ENCODE peak calls at places on chromosomes 7 and 10, in nine cellular contexts. S is activated T-cell treated with anti-CD3 and anti-CD28 coated beads, Interleukin-2, amount 50 U/mL, for 72 hours; D is GM06990; F is fibroblast of mammary gland; M is NCI-H2171 treated with DMSO at 0.1 percent for 48 hours; R is activated T-helper 1 cell treated with anti-CD3 and anti-CD28 coated beads, Interleukin-12 subunit alpha, Interleukin-12 subunit beta, Interleukin-2, Interleukin-4 antibody, amounts not matched to agents 30 ng/mL and 10 ng/mL and 1 ng/mL, durations not matched to agents 14 hours and 24 hours and 36 hours; K is neuronal stem cell; H is heart left ventricle; E is RPMI8226. N is an unnamed sample.
A peak's percentile ranks its signal among the peaks of the same experiment; 100 is the strongest.

GRCh38 chr10:77500754-77501151 is 136.9 kb downstream of the KCNMA1 start:
- DNase-seq in H (no peak), D (no peak), S (peak; percentile 18), E (no peak), F (peak; percentile 22), K (no peak), R (no peak), M (no peak), N (no peak)

GRCh38 chr10:77531441-77532001 is 106.1 kb downstream of the KCNMA1 start:
- DNase-seq in H (peak; percentile 45), K (no peak), D (no peak), M (peak; percentile 57), R (no peak), F (peak; percentile 89), E (no peak), S (no peak), N (no peak)

GRCh38 chr10:74186678-74187077 is 35.7 kb downstream of the ADK start:
- DNase-seq in F (no peak), M (no peak), S (no peak), H (no peak), D (no peak), E (no peak), K (no peak), R (no peak), N (no peak)

GRCh38 chr10:82969405-82969804 is 1094.4 kb downstream of the NRG3 start:
- DNase-seq in D (no peak), R (no peak), K (no peak), H (no peak), E (peak; percentile 2), F (peak; percentile 38), S (no peak), M (peak; percentile 3), N (peak; percentile 9)

GRCh38 chr10:42960491-42961155 is 116.2 kb upstream of the RET start:
- DNase-seq in R (no peak), D (no peak), K (no peak), M (no peak), F (peak; percentile 6), E (peak; percentile 32), H (peak; percentile 45), S (no peak), N (no peak)

GRCh38 chr7:16646427-16647081 is 573 bp downstream of the BZW2 start:
- DNase-seq in R (no peak), K (no peak), D (no peak), F (no peak), E (peak; percentile 37), H (no peak), M (peak; percentile 51), S (no peak), N (peak; percentile 55)

GRCh38 chr10:84008878-84009277 is 130.4 kb upstream of the GHITM start:
- DNase-seq in R (no peak), S (peak; percentile 27), F (peak; percentile 1), K (no peak), E (peak; percentile 29), D (peak; percentile 7), H (no peak), M (no peak), N (peak; percentile 46)

GRCh38 chr10:72074413-72075183 is 13.8 kb downstream of the SPOCK2 start:
- DNase-seq in M (peak; percentile 9), S (no peak), F (no peak), K (no peak), D (no peak), H (no peak), R (no peak), E (no peak), N (no peak)

GRCh38 chr7:142871260-142872105 is 14.1 kb downstream of the TRPV6 start:
- DNase-seq in M (no peak), R (no peak), K (no peak), E (no peak), S (no peak), H (no peak), D (no peak), F (no peak), N (no peak)

GRCh38 chr10:128624656-128625530 is 498.7 kb upstream of the MKI67 start:
- DNase-seq in R (no peak), D (no peak), F (peak; percentile 62), E (no peak), S (no peak), K (no peak), M (no peak), H (no peak), N (no peak)

GRCh38 chr10:132252412-132252811 is 55.3 kb downstream of the STK32C start:
- DNase-seq in K (no peak), F (no peak), M (no peak), S (no peak), R (no peak), H (no peak), E (no peak), D (no peak), N (no peak)

GRCh38 chr7:71237945-71238344 is 106.0 kb downstream of the GALNT17 start:
- DNase-seq in D (no peak), H (peak; percentile 54), F (no peak), S (no peak), R (no peak), M (peak; percentile 54), K (peak; percentile 24), E (no peak), N (no peak)

GRCh38 chr10:18145652-18146051 is 5.4 kb downstream of the CACNB2 start:
- DNase-seq in H (no peak), D (no peak), M (no peak), K (no peak), R (no peak), S (no peak), F (peak; percentile 80), E (no peak), N (no peak)

GRCh38 chr10:31697271-31698168 is 231.1 kb downstream of the ARHGAP12 start:
- DNase-seq in S (no peak), F (peak; percentile 90), D (no peak), R (no peak), K (no peak), M (peak; percentile 2), H (peak; percentile 92), E (no peak), N (no peak)

GRCh38 chr7:66669088-66669487 is 40.4 kb downstream of the KCTD7 start:
- DNase-seq in K (no peak), E (no peak), D (no peak), S (no peak), H (peak; percentile 38), R (no peak), F (no peak), M (no peak), N (no peak)

GRCh38 chr7:30562498-30562897 is 32.2 kb upstream of the GARS1 start:
- DNase-seq in R (no peak), F (peak; percentile 47), K (no peak), M (no peak), S (no peak), E (no peak), H (no peak), D (no peak), N (no peak)

GRCh38 chr10:120022357-120022756 is 129.8 kb downstream of the SEC23IP start:
- DNase-seq in H (no peak), F (no peak), M (peak; percentile 15), S (no peak), D (no peak), R (no peak), E (no peak), K (no peak), N (no peak)